ENCODE peak calls at places on chromosomes 16 and 17, in ten cellular contexts. C is aorta, N is neuronal stem cell, D is astrocyte, Q is stomach, G is fibroblast of lung, R is ovary, Y is mesendoderm, U is adipocyte, E is mucosa of descending colon. I is an unnamed sample.
A peak's percentile ranks its signal among the peaks of the same experiment; 100 is the strongest.

GRCh38 chr17:57868775-57869598 is 19.1 kb upstream of the MRPS23 start:
- DNase-seq in C (no peak), N (no peak), D (no peak), Q (no peak), G (no peak), R (no peak), Y (no peak), U (no peak), E (no peak), I (no peak)

GRCh38 chr16:88698694-88699045 is 7.5 kb downstream of the RNF166 start:
- DNase-seq in C (no peak), N (no peak), D (no peak), Q (no peak), G (no peak), R (no peak), Y (no peak), U (no peak), E (no peak), I (no peak)

GRCh38 chr16:83967838-83968482 is at the start of gene NECAB2:
- DNase-seq in C (no peak), N (peak; percentile 53), D (no peak), Q (peak; percentile 43), G (no peak), R (peak; percentile 60), Y (no peak), U (peak; percentile 79), E (peak; percentile 43), I (no peak)

GRCh38 chr16:2460391-2460713 is 443 bp downstream of the TEDC2 start:
- DNase-seq in C (no peak), N (no peak), D (no peak), Q (no peak), G (no peak), R (no peak), Y (no peak), U (no peak), E (no peak), I (no peak)

GRCh38 chr17:43578352-43578698 is 32.2 kb upstream of the ETV4 start:
- DNase-seq in C (no peak), N (no peak), D (no peak), Q (no peak), G (no peak), R (no peak), Y (no peak), U (no peak), E (no peak), I (no peak)

GRCh38 chr16:2775317-2775716 is 1.8 kb downstream of the ELOB start:
- DNase-seq in C (peak; percentile 30), N (no peak), D (no peak), Q (no peak), G (no peak), R (peak; percentile 20), Y (no peak), U (no peak), E (no peak), I (no peak)

GRCh38 chr17:72600934-72601333 is 480.1 kb downstream of the SOX9 start:
- DNase-seq in C (no peak), N (no peak), D (peak; percentile 96), Q (no peak), G (no peak), R (no peak), Y (no peak), U (peak; percentile 5), E (no peak), I (no peak)

GRCh38 chr17:74752822-74753401 is 4.5 kb downstream of the NHERF1 start:
- DNase-seq in C (no peak), N (no peak), D (no peak), Q (no peak), G (no peak), R (no peak), Y (no peak), U (no peak), E (no peak), I (no peak)

GRCh38 chr17:3594056-3594810 is 15.0 kb downstream of the TRPV1 start:
- DNase-seq in C (no peak), N (no peak), D (peak; percentile 86), Q (no peak), G (peak; percentile 55), R (no peak), Y (peak; percentile 18), U (peak; percentile 1), E (no peak), I (no peak)

GRCh38 chr16:67149276-67150057 is 1.3 kb downstream of the B3GNT9 start:
- DNase-seq in C (peak; percentile 71), N (no peak), D (no peak), Q (no peak), G (no peak), R (peak; percentile 48), Y (peak; percentile 87), U (no peak), E (no peak), I (no peak)

GRCh38 chr16:69005641-69006355 is 99.7 kb upstream of the HAS3 start:
- DNase-seq in C (no peak), N (no peak), D (no peak), Q (no peak), G (no peak), R (no peak), Y (no peak), U (no peak), E (no peak), I (no peak)

GRCh38 chr17:37100231-37100630 is 151.5 kb downstream of the AATF start:
- DNase-seq in C (no peak), N (no peak), D (peak; percentile 25), Q (no peak), G (no peak), R (no peak), Y (no peak), U (no peak), E (no peak), I (no peak)

GRCh38 chr17:59707971-59708425 is 544 bp downstream of the VMP1 start:
- DNase-seq in C (no peak), N (peak; percentile 24), D (no peak), Q (no peak), G (no peak), R (no peak), Y (no peak), U (peak; percentile 68), E (no peak), I (no peak)

GRCh38 chr16:72542103-72542502 is 370.1 kb upstream of the PMFBP1 start:
- DNase-seq in C (no peak), N (no peak), D (no peak), Q (no peak), G (no peak), R (no peak), Y (no peak), U (no peak), E (no peak), I (no peak)

GRCh38 chr17:34306466-34306865 is 12.8 kb upstream of the CCL8 start:
- DNase-seq in C (no peak), N (no peak), D (peak; percentile 67), Q (no peak), G (peak; percentile 70), R (no peak), Y (peak; percentile 74), U (peak; percentile 77), E (no peak), I (no peak)

GRCh38 chr17:42034059-42034458 is 14.2 kb downstream of the NKIRAS2 start:
- DNase-seq in C (no peak), N (no peak), D (no peak), Q (no peak), G (no peak), R (no peak), Y (no peak), U (no peak), E (no peak), I (no peak)

DNA sequence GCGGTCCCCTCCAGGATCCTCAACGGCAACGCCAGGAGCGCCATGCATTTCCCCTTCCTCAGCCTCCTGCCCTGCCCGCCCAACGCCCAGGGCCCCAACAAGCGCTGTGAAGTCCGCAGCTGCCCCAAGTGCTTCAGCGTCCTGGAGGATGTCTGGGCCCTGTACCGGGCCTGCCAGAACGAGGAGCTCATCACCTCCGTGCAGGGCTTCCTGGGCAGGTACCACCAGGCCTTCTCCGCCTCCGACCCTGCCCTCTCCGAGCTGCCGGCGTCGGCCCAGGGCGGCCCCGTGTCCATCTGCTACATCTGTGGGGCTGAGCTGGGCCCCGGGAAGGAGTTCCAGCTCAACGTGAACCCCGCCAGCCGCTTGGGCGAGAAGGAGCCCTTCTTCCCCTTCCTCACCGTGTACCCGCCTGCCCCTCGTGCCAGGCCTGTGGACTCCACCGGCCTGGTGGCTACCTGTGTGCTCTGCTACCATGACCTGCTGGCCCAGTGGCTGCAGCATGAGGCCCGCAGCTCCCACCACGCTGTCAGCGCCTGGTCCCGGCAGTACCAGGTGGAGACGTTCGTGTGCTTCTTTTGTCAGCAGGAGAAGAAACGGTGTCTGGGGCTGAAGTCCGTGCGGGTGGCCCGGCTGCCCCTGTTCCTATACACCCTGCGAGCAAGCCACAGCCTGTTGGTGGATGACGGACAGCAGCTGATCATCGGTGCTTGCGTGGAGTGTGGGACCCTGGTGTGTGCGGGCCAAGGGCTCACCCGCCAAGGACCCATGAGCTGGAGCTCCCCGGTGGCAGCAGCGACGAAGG is 58.9 kb upstream of the CIBAR2 start:
- DNase-seq in C (no peak), N (no peak), D (no peak), Q (no peak), G (peak; percentile 18), R (no peak), Y (no peak), U (no peak), E (no peak), I (no peak)
- H3K4me1 ChIP-seq in C (no peaks in the 10 kb centered on the region), N (peaks cover 17% of the 10 kb centered on the region), D (peaks cover 53% of the 10 kb centered on the region), Q (peaks cover 94% of the 10 kb centered on the region), G (peaks cover 25% of the 10 kb centered on the region), R (peaks cover 29% of the 10 kb centered on the region), Y (peaks cover 17% of the 10 kb centered on the region), U (peaks cover 74% of the 10 kb centered on the region), E (peaks cover 6% of the 10 kb centered on the region), I (peaks cover 6% of the 10 kb centered on the region)

DNA sequence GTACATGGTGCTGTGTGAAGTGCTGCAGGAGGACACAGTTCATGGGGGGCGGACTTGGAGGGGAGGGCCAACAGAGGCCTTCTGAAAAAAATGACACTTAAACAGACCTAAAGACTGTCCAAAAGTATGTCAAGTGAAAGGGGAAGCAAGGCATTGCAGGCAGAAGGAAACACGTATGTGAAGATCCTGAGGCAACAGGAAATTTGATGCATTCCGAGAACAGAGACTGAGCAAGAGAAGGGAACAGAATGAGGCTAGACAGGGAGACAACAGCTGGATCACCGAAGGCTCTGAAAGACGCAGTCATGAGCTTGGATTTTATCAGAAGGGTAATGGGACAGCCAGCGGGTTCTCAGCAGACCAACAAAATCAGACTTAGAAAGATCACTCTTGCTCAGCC is 1.1 kb downstream of the IFT20 start:
- DNase-seq in C (no peak), N (no peak), D (no peak), Q (no peak), G (no peak), R (no peak), Y (no peak), U (peak; percentile 37), E (no peak), I (no peak)
- H3K4me3 ChIP-seq in C (peak overlapping the region; percentile 43), N (peak overlapping the region; percentile 75), D (peak overlapping the region; percentile 95), Q (peak overlapping the region; percentile 78), G (peak overlapping the region; percentile 85), R (peak overlapping the region; percentile 94), Y (no peak overlapping the region), U (peak overlapping the region; percentile 98), E (no peak overlapping the region), I (peak overlapping the region; percentile 99)

GRCh38 chr16:81868057-81868748 is 89.1 kb downstream of the PLCG2 start:
- DNase-seq in C (no peak), N (no peak), D (no peak), Q (no peak), G (no peak), R (no peak), Y (no peak), U (no peak), E (no peak), I (no peak)
- H3K4me1 ChIP-seq in C (no peaks in the 10 kb centered on the region), N (peaks cover 11% of the 10 kb centered on the region), D (no peaks in the 10 kb centered on the region), Q (peaks cover 13% of the 10 kb centered on the region), G (no peaks in the 10 kb centered on the region), R (no peaks in the 10 kb centered on the region), Y (no peaks in the 10 kb centered on the region), U (no peaks in the 10 kb centered on the region), E (no peaks in the 10 kb centered on the region), I (no peaks in the 10 kb centered on the region)

GRCh38 chr16:57474671-57475661 is 11.3 kb downstream of the DOK4 start:
- DNase-seq in C (peak; percentile 56), N (no peak), D (no peak), Q (no peak), G (no peak), R (no peak), Y (no peak), U (no peak), E (no peak), I (no peak)
- H3K4me3 ChIP-seq in C (no peak overlapping the region), N (no peak overlapping the region), D (no peak overlapping the region), Q (no peak overlapping the region), G (no peak overlapping the region), R (no peak overlapping the region), Y (no peak overlapping the region), U (no peak overlapping the region), E (no peak overlapping the region), I (no peak overlapping the region)